ENCODE peak calls at places on chromosomes 5 and 9, in six cellular contexts. One of them, this sample, is unnamed.

GRCh38 chr9:36208521-36209253 is 18.0 kb downstream of the CLTA start:
- DNase-seq in neuronal stem cell: no peak
- DNase-seq in astrocyte: peak; percentile 39
- DNase-seq in IMR-90: no peak
- DNase-seq in fibroblast of lung: peak; percentile 40
- DNase-seq in H9: no peak
- DNase-seq in this sample: no peak

GRCh38 chr9:125591245-125591644 is 115.8 kb downstream of the MAPKAP1 start:
- DNase-seq in fibroblast of lung: no peak
- DNase-seq in IMR-90: no peak
- DNase-seq in astrocyte: no peak
- DNase-seq in neuronal stem cell: no peak
- DNase-seq in H9: no peak
- DNase-seq in this sample: no peak

GRCh38 chr9:135476981-135477380 is 2.6 kb upstream of the PPP1R26 start:
- DNase-seq in neuronal stem cell: no peak
- DNase-seq in astrocyte: peak; percentile 41
- DNase-seq in IMR-90: no peak
- DNase-seq in fibroblast of lung: peak; percentile 44
- DNase-seq in H9: no peak
- DNase-seq in this sample: no peak

GRCh38 chr9:37540634-37541033 is 35.5 kb downstream of the FBXO10 start:
- DNase-seq in fibroblast of lung: no peak
- DNase-seq in H9: no peak
- DNase-seq in neuronal stem cell: no peak
- DNase-seq in astrocyte: no peak
- DNase-seq in IMR-90: no peak
- DNase-seq in this sample: no peak

GRCh38 chr5:71013575-71013974 is 11.6 kb downstream of the NAIP start:
- DNase-seq in astrocyte: no peak
- DNase-seq in H9: peak; percentile 50
- DNase-seq in fibroblast of lung: no peak
- DNase-seq in neuronal stem cell: no peak
- DNase-seq in IMR-90: no peak
- DNase-seq in this sample: peak; percentile 4

GRCh38 chr9:124183772-124184171 is 74.0 kb upstream of the NEK6 start:
- DNase-seq in IMR-90: no peak
- DNase-seq in fibroblast of lung: no peak
- DNase-seq in neuronal stem cell: no peak
- DNase-seq in astrocyte: no peak
- DNase-seq in H9: no peak
- DNase-seq in this sample: no peak

GRCh38 chr5:1640276-1640898 is 116.6 kb upstream of the LPCAT1 start:
- DNase-seq in IMR-90: no peak
- DNase-seq in H9: no peak
- DNase-seq in fibroblast of lung: no peak
- DNase-seq in astrocyte: no peak
- DNase-seq in neuronal stem cell: no peak
- DNase-seq in this sample: no peak

GRCh38 chr5:151569132-151570046 is 21.7 kb downstream of the FAT2 start:
- DNase-seq in astrocyte: no peak
- DNase-seq in neuronal stem cell: no peak
- DNase-seq in IMR-90: no peak
- DNase-seq in H9: no peak
- DNase-seq in fibroblast of lung: no peak
- DNase-seq in this sample: no peak

GRCh38 chr9:6664204-6664683 is 18.7 kb upstream of the GLDC start:
- DNase-seq in IMR-90: no peak
- DNase-seq in neuronal stem cell: no peak
- DNase-seq in astrocyte: no peak
- DNase-seq in H9: no peak
- DNase-seq in fibroblast of lung: no peak
- DNase-seq in this sample: no peak

GRCh38 chr5:169550227-169550626 is 33.3 kb upstream of the SPDL1 start:
- DNase-seq in IMR-90: no peak
- DNase-seq in neuronal stem cell: no peak
- DNase-seq in H9: no peak
- DNase-seq in fibroblast of lung: peak; percentile 20
- DNase-seq in astrocyte: no peak
- DNase-seq in this sample: no peak

GRCh38 chr5:168291281-168291960 is at the start of gene WWC1:
- DNase-seq in astrocyte: no peak
- DNase-seq in H9: peak; percentile 91
- DNase-seq in IMR-90: peak; percentile 26
- DNase-seq in neuronal stem cell: no peak
- DNase-seq in fibroblast of lung: peak; percentile 40
- DNase-seq in this sample: no peak

GRCh38 chr9:19788614-19789271 is at the start of gene SLC24A2:
- DNase-seq in fibroblast of lung: no peak
- DNase-seq in astrocyte: no peak
- DNase-seq in H9: peak; percentile 65
- DNase-seq in neuronal stem cell: peak; percentile 61
- DNase-seq in IMR-90: no peak
- DNase-seq in this sample: no peak

GRCh38 chr9:133634024-133634691 is 2.0 kb upstream of the DBH start:
- DNase-seq in neuronal stem cell: peak; percentile 42
- DNase-seq in IMR-90: no peak
- DNase-seq in astrocyte: no peak
- DNase-seq in fibroblast of lung: no peak
- DNase-seq in H9: peak; percentile 50
- DNase-seq in this sample: no peak

GRCh38 chr9:136787690-136788400 is 3.3 kb upstream of the TMEM141 start:
- DNase-seq in neuronal stem cell: peak; percentile 86
- DNase-seq in astrocyte: no peak
- DNase-seq in H9: peak; percentile 84
- DNase-seq in IMR-90: peak; percentile 42
- DNase-seq in fibroblast of lung: peak; percentile 30
- DNase-seq in this sample: peak; percentile 83

GRCh38 chr5:95720094-95720793 is 10.9 kb upstream of the RHOBTB3 start:
- DNase-seq in IMR-90: peak; percentile 55
- DNase-seq in fibroblast of lung: no peak
- DNase-seq in H9: no peak
- DNase-seq in astrocyte: no peak
- DNase-seq in neuronal stem cell: no peak
- DNase-seq in this sample: no peak

GRCh38 chr5:168790037-168790635 is 211.0 kb upstream of the PANK3 start:
- DNase-seq in fibroblast of lung: no peak
- DNase-seq in astrocyte: no peak
- DNase-seq in IMR-90: no peak
- DNase-seq in H9: no peak
- DNase-seq in neuronal stem cell: no peak
- DNase-seq in this sample: no peak

GRCh38 chr9:92350740-92351133 is 25.0 kb downstream of the CENPP start:
- DNase-seq in IMR-90: no peak
- DNase-seq in neuronal stem cell: no peak
- DNase-seq in fibroblast of lung: no peak
- DNase-seq in H9: no peak
- DNase-seq in astrocyte: no peak
- DNase-seq in this sample: no peak

GRCh38 chr9:112180387-112180881 is 5.3 kb upstream of the SUSD1 start:
- DNase-seq in astrocyte: peak; percentile 62
- DNase-seq in fibroblast of lung: peak; percentile 65
- DNase-seq in IMR-90: no peak
- DNase-seq in neuronal stem cell: no peak
- DNase-seq in H9: no peak
- DNase-seq in this sample: no peak

GRCh38 chr9:112175796-112176315 is 759 bp upstream of the SUSD1 start:
- DNase-seq in H9: no peak
- DNase-seq in neuronal stem cell: no peak
- DNase-seq in fibroblast of lung: no peak
- DNase-seq in IMR-90: no peak
- DNase-seq in astrocyte: no peak
- DNase-seq in this sample: no peak

GRCh38 chr9:112176410-112177010 is 1.4 kb upstream of the SUSD1 start:
- DNase-seq in H9: no peak
- DNase-seq in IMR-90: no peak
- DNase-seq in neuronal stem cell: no peak
- DNase-seq in fibroblast of lung: no peak
- DNase-seq in astrocyte: no peak
- DNase-seq in this sample: no peak

GRCh38 chr9:112184211-112184610 is 9.1 kb upstream of the SUSD1 start:
- DNase-seq in IMR-90: no peak
- DNase-seq in fibroblast of lung: no peak
- DNase-seq in neuronal stem cell: no peak
- DNase-seq in astrocyte: no peak
- DNase-seq in H9: no peak
- DNase-seq in this sample: no peak

GRCh38 chr9:112179816-112180215 is 4.7 kb upstream of the SUSD1 start:
- DNase-seq in fibroblast of lung: peak; percentile 58
- DNase-seq in IMR-90: no peak
- DNase-seq in astrocyte: peak; percentile 46
- DNase-seq in H9: no peak
- DNase-seq in neuronal stem cell: no peak
- DNase-seq in this sample: no peak
- H2AFZ ChIP-seq in fibroblast of lung: no peak overlapping the region
- H2AFZ ChIP-seq in IMR-90: no peak overlapping the region
- H2AFZ ChIP-seq in astrocyte: no peak overlapping the region
- H2AFZ ChIP-seq in H9: no peak overlapping the region
- H2AFZ ChIP-seq in neuronal stem cell: no peak overlapping the region
- H2AFZ ChIP-seq in this sample: no peak overlapping the region

GRCh38 chr9:130241198-130241535 is 24.4 kb upstream of the HMCN2 start:
- DNase-seq in fibroblast of lung: no peak
- DNase-seq in IMR-90: no peak
- DNase-seq in astrocyte: no peak
- DNase-seq in H9: no peak
- DNase-seq in neuronal stem cell: no peak
- DNase-seq in this sample: no peak
- H2AFZ ChIP-seq in fibroblast of lung: no peak overlapping the region
- H2AFZ ChIP-seq in IMR-90: peak overlapping the region; percentile 80
- H2AFZ ChIP-seq in astrocyte: no peak overlapping the region
- H2AFZ ChIP-seq in H9: no peak overlapping the region
- H2AFZ ChIP-seq in neuronal stem cell: peak overlapping the region; percentile 65
- H2AFZ ChIP-seq in this sample: peak overlapping the region; percentile 71

GRCh38 chr5:160166973-160167622 is 47.8 kb upstream of the PWWP2A start:
- DNase-seq in H9: peak; percentile 56
- DNase-seq in astrocyte: no peak
- DNase-seq in neuronal stem cell: no peak
- DNase-seq in IMR-90: no peak
- DNase-seq in fibroblast of lung: no peak
- DNase-seq in this sample: no peak
- H2AFZ ChIP-seq in H9: no peak overlapping the region
- H2AFZ ChIP-seq in astrocyte: peak overlapping the region; percentile 19
- H2AFZ ChIP-seq in neuronal stem cell: peak overlapping the region; percentile 47
- H2AFZ ChIP-seq in IMR-90: no peak overlapping the region
- H2AFZ ChIP-seq in fibroblast of lung: no peak overlapping the region
- H2AFZ ChIP-seq in this sample: no peak overlapping the region

GRCh38 chr5:65041296-65042158 is 272.8 kb downstream of the CWC27 start:
- DNase-seq in IMR-90: peak; percentile 61
- DNase-seq in neuronal stem cell: no peak
- DNase-seq in astrocyte: peak; percentile 72
- DNase-seq in fibroblast of lung: peak; percentile 78
- DNase-seq in H9: no peak
- DNase-seq in this sample: no peak
- H2AFZ ChIP-seq in IMR-90: peak overlapping the region; percentile 46
- H2AFZ ChIP-seq in neuronal stem cell: no peak overlapping the region
- H2AFZ ChIP-seq in astrocyte: peak overlapping the region; percentile 31
- H2AFZ ChIP-seq in fibroblast of lung: no peak overlapping the region
- H2AFZ ChIP-seq in H9: no peak overlapping the region
- H2AFZ ChIP-seq in this sample: no peak overlapping the region

GRCh38 chr5:56088967-56089829 is 94.4 kb upstream of the IL6ST start:
- DNase-seq in H9: no peak
- DNase-seq in astrocyte: peak; percentile 83
- DNase-seq in neuronal stem cell: no peak
- DNase-seq in IMR-90: peak; percentile 80
- DNase-seq in fibroblast of lung: peak; percentile 85
- DNase-seq in this sample: no peak
- H2AFZ ChIP-seq in H9: no peak overlapping the region
- H2AFZ ChIP-seq in astrocyte: no peak overlapping the region
- H2AFZ ChIP-seq in neuronal stem cell: no peak overlapping the region
- H2AFZ ChIP-seq in IMR-90: peak overlapping the region; percentile 85
- H2AFZ ChIP-seq in fibroblast of lung: no peak overlapping the region
- H2AFZ ChIP-seq in this sample: no peak overlapping the region

GRCh38 chr5:59652449-59652848 is 241.1 kb downstream of the PDE4D start:
- DNase-seq in astrocyte: no peak
- DNase-seq in IMR-90: no peak
- DNase-seq in H9: no peak
- DNase-seq in neuronal stem cell: no peak
- DNase-seq in fibroblast of lung: no peak
- DNase-seq in this sample: no peak
- H2AFZ ChIP-seq in astrocyte: no peak overlapping the region
- H2AFZ ChIP-seq in IMR-90: no peak overlapping the region
- H2AFZ ChIP-seq in H9: no peak overlapping the region
- H2AFZ ChIP-seq in neuronal stem cell: no peak overlapping the region
- H2AFZ ChIP-seq in fibroblast of lung: no peak overlapping the region
- H2AFZ ChIP-seq in this sample: no peak overlapping the region

DNA sequence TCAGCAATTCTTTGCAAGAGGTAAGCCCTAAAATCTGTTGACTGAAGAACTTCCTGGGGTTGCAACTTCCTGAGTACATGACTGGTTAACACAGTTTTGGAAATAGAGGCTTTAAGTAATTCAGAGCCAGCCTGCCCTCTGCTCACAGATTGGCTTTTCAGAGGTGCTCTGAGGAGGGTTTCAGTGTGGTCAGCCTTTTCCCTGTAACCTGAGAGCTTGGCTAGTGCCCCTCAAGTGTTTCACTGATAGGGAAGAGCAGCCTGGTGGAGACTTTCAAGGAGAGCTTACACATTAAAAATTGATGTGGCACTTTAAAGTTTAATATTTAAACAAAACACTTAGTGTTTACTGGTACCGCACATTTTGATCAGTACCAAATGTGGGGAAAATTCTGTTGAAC is 56.7 kb upstream of the FOXB2 start:
- DNase-seq in fibroblast of lung: no peak
- DNase-seq in neuronal stem cell: no peak
- DNase-seq in H9: no peak
- DNase-seq in astrocyte: no peak
- DNase-seq in IMR-90: no peak
- DNase-seq in this sample: no peak
- H2AFZ ChIP-seq in fibroblast of lung: no peak overlapping the region
- H2AFZ ChIP-seq in neuronal stem cell: no peak overlapping the region
- H2AFZ ChIP-seq in H9: no peak overlapping the region
- H2AFZ ChIP-seq in astrocyte: no peak overlapping the region
- H2AFZ ChIP-seq in IMR-90: no peak overlapping the region
- H2AFZ ChIP-seq in this sample: no peak overlapping the region

GRCh38 chr5:56543431-56544385 is 271.6 kb upstream of the MAP3K1 start:
- DNase-seq in neuronal stem cell: no peak
- DNase-seq in fibroblast of lung: peak; percentile 71
- DNase-seq in IMR-90: peak; percentile 68
- DNase-seq in H9: no peak
- DNase-seq in astrocyte: peak; percentile 64
- DNase-seq in this sample: no peak
- H2AFZ ChIP-seq in neuronal stem cell: no peak overlapping the region
- H2AFZ ChIP-seq in fibroblast of lung: no peak overlapping the region
- H2AFZ ChIP-seq in IMR-90: no peak overlapping the region
- H2AFZ ChIP-seq in H9: no peak overlapping the region
- H2AFZ ChIP-seq in astrocyte: no peak overlapping the region
- H2AFZ ChIP-seq in this sample: peak overlapping the region; percentile 1

DNA sequence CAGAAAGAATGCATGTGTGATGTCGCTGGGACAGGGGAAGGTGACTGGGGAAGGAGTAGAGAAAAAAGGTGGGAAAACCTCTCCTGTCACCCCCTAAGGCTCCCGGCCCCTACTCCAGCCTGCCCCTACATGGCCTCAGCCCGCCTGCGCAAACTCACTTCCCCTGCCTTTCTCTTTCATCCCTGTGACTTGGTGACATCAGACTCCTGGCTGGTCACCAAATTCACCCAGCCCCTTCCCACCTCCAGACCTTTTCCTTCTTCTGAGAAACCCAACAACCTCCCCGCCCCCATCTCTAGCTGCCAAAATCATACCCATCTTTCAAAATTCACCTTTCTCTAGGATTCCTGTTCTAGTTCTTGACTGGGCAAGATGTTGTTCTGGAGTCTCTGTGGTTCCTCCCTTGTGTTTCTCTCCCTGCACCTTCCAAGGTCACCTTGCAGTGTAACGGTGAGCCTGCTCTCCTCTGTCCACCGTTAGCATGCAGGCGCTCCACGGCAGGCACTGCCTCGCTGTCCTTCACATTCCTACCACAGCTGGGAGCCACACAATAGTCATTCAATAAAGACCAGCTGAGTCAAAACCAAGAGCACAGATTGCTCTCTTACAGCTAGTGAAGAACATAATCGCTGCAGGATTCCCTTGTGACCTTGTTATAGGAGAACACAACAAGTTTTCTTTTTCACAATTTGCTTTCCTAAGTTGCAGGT is 134.5 kb downstream of the FANCC start:
- DNase-seq in neuronal stem cell: no peak
- DNase-seq in IMR-90: no peak
- DNase-seq in H9: peak; percentile 72
- DNase-seq in astrocyte: no peak
- DNase-seq in fibroblast of lung: no peak
- DNase-seq in this sample: no peak
- H2AFZ ChIP-seq in neuronal stem cell: no peak overlapping the region
- H2AFZ ChIP-seq in IMR-90: no peak overlapping the region
- H2AFZ ChIP-seq in H9: no peak overlapping the region
- H2AFZ ChIP-seq in astrocyte: no peak overlapping the region
- H2AFZ ChIP-seq in fibroblast of lung: no peak overlapping the region
- H2AFZ ChIP-seq in this sample: no peak overlapping the region

This sample was measured in OCI-LY7.